ENCODE peak calls at places on chromosomes 11 and 22, in eight cellular contexts. N is T-cell; H is HCT116; X is activated CD4-positive, alpha-beta T cell treated with anti-CD3 and anti-CD28 coated beads for 36 hours; M is Right ventricle myocardium superior; D is stimulated activated naive CD8-positive, alpha-beta T cell treated with anti-CD3 and anti-CD28 coated beads, Interleukin-15, Interleukin-2, amounts not matched to agents 100 U/mL and 50 U/mL, for 24 hours; I is central memory CD8-positive, alpha-beta T cell; T is right lobe of liver. O is an unnamed sample.

GRCh38 chr11:46675288-46675851 is 25.0 kb downstream of the ARHGAP1 start:
- ATAC-seq in N (no peak), H (peak; percentile 29), X (no peak), M (peak; percentile 63), D (no peak), I (no peak), T (peak; percentile 72), O (no peak)

GRCh38 chr11:120622189-120622912 is 110.8 kb downstream of the GRIK4 start:
- ATAC-seq in N (no peak), H (peak; percentile 69), X (no peak), M (peak; percentile 79), D (no peak), I (no peak), T (peak; percentile 38), O (no peak)

GRCh38 chr11:100639140-100639539 is 47.9 kb upstream of the ARHGAP42 start:
- ATAC-seq in N (no peak), H (no peak), X (no peak), M (peak; percentile 12), D (no peak), I (no peak), T (peak; percentile 88), O (no peak)

GRCh38 chr22:42300286-42301071 is 30.0 kb upstream of the TCF20 start:
- ATAC-seq in N (peak; percentile 87), H (peak; percentile 78), X (peak; percentile 95), M (peak; percentile 10), D (peak; percentile 79), I (peak; percentile 63), T (no peak), O (peak; percentile 90)

GRCh38 chr11:78851883-78852586 is 277.4 kb upstream of the NARS2 start:
- ATAC-seq in N (no peak), H (no peak), X (no peak), M (no peak), D (no peak), I (no peak), T (peak; percentile 52), O (no peak)

GRCh38 chr22:40509401-40510134 is 127.0 kb downstream of the MRTFA start:
- ATAC-seq in N (no peak), H (no peak), X (no peak), M (peak; percentile 70), D (no peak), I (no peak), T (peak; percentile 64), O (no peak)

GRCh38 chr22:42604403-42604802 is 10.3 kb downstream of the POLDIP3 start:
- ATAC-seq in N (no peak), H (no peak), X (no peak), M (peak; percentile 68), D (no peak), I (no peak), T (peak; percentile 15), O (no peak)

GRCh38 chr11:73652856-73653559 is 6.6 kb downstream of the PLEKHB1 start:
- ATAC-seq in N (no peak), H (no peak), X (no peak), M (no peak), D (no peak), I (no peak), T (peak; percentile 10), O (no peak)

GRCh38 chr11:3014314-3014938 is 22.3 kb upstream of the NAP1L4 start:
- ATAC-seq in N (peak; percentile 92), H (no peak), X (peak; percentile 80), M (no peak), D (peak; percentile 69), I (peak; percentile 91), T (no peak), O (peak; percentile 80)

GRCh38 chr22:30774566-30774965 is 79.9 kb downstream of the OSBP2 start:
- ATAC-seq in N (no peak), H (no peak), X (no peak), M (no peak), D (no peak), I (no peak), T (no peak), O (no peak)

GRCh38 chr11:102564110-102564509 is 33.6 kb upstream of the MMP7 start:
- ATAC-seq in N (peak; percentile 40), H (peak; percentile 91), X (peak; percentile 98), M (no peak), D (peak; percentile 91), I (no peak), T (peak; percentile 55), O (peak; percentile 98)

GRCh38 chr11:112516771-112517170 is 256.1 kb upstream of the PLET1 start:
- ATAC-seq in N (no peak), H (no peak), X (peak; percentile 60), M (no peak), D (no peak), I (no peak), T (no peak), O (peak; percentile 47)

GRCh38 chr11:94880216-94880615 is 93.1 kb downstream of the CWC15 start:
- ATAC-seq in N (no peak), H (peak; percentile 41), X (peak; percentile 50), M (no peak), D (no peak), I (no peak), T (peak; percentile 62), O (peak; percentile 64)